ENCODE peak calls at places on chromosomes 4 and X, in five cellular contexts. G is pancreas, T is uterus, K is fibroblast of mammary gland, X is fibroblast of the aortic adventitia. A is an unnamed sample.

GRCh38 chr4:126051709-126052424 is 737.1 kb downstream of the FAT4 start:
- DNase-seq in X (peak), K (peak), G (no peak), T (no peak), A (no peak)

GRCh38 chr4:6627832-6628231 is 12.7 kb upstream of the MRFAP1 start:
- DNase-seq in G (no peak), K (no peak), X (no peak), T (no peak), A (no peak)

GRCh38 chrX:55210931-55211677 is 9.0 kb upstream of the PAGE5 start:
- DNase-seq in X (no peak), T (no peak), K (no peak), G (no peak), A (no peak)

GRCh38 chr4:80036949-80037348 is 36.1 kb downstream of the ANTXR2 start:
- DNase-seq in G (no peak), K (peak), X (peak), T (no peak), A (peak)

GRCh38 chr4:128286474-128287158 is 997 bp downstream of the PGRMC2 start:
- DNase-seq in X (peak), G (peak), T (no peak), K (peak), A (no peak)

GRCh38 chr4:149009223-149009622 is 567.0 kb upstream of the NR3C2 start:
- DNase-seq in X (no peak), K (no peak), T (no peak), G (no peak), A (no peak)

GRCh38 chr4:4461850-4462249 is 74.9 kb downstream of the NSG1 start:
- DNase-seq in X (no peak), T (no peak), G (no peak), K (no peak), A (no peak)

GRCh38 chr4:177442623-177443155 is 452 bp upstream of the AGA start:
- DNase-seq in K (peak), G (no peak), X (no peak), T (no peak), A (no peak)

GRCh38 chr4:74555231-74555630 is 110.3 kb downstream of the AREG start:
- DNase-seq in T (no peak), X (peak), G (no peak), K (peak), A (no peak)

GRCh38 chr4:160981083-160981482 is 1182.7 kb downstream of the FSTL5 start:
- DNase-seq in T (no peak), G (no peak), K (no peak), X (no peak), A (no peak)

GRCh38 chr4:9808077-9808476 is 26.6 kb downstream of the DRD5 start:
- DNase-seq in G (no peak), T (no peak), K (no peak), X (no peak), A (no peak)

DNA sequence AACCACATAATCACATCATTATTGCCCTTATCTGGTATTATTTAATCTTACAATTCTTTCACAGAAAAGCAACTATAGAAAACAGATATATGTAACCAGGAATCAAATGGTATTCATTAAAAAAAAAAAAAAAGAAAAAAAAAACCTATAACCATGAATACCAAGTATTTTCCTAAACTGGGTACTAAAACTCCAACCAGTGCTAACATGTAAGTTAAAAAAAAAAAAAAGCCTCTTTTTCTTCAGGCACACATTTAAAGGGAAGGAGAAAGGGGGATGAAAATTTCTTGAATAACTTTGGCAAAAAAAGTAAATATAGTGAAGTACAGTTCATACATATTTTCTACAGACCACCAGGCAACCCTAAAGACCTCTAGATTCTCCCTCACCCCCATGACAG is 2.1 kb downstream of the PPAT start:
- DNase-seq in K (no peak), G (no peak), X (no peak), T (no peak), A (no peak)
- H3K4me3 ChIP-seq in K (no peak), G (no peak), X (no peak), T (no peak), A (no peak)

GRCh38 chr4:28444886-28445496 is 1584.3 kb downstream of the STIM2 start:
- DNase-seq in K (peak), T (no peak), X (peak), G (no peak), A (no peak)
- H3K4me3 ChIP-seq in K (no peak), T (no peak), X (no peak), G (no peak), A (no peak)

DNA sequence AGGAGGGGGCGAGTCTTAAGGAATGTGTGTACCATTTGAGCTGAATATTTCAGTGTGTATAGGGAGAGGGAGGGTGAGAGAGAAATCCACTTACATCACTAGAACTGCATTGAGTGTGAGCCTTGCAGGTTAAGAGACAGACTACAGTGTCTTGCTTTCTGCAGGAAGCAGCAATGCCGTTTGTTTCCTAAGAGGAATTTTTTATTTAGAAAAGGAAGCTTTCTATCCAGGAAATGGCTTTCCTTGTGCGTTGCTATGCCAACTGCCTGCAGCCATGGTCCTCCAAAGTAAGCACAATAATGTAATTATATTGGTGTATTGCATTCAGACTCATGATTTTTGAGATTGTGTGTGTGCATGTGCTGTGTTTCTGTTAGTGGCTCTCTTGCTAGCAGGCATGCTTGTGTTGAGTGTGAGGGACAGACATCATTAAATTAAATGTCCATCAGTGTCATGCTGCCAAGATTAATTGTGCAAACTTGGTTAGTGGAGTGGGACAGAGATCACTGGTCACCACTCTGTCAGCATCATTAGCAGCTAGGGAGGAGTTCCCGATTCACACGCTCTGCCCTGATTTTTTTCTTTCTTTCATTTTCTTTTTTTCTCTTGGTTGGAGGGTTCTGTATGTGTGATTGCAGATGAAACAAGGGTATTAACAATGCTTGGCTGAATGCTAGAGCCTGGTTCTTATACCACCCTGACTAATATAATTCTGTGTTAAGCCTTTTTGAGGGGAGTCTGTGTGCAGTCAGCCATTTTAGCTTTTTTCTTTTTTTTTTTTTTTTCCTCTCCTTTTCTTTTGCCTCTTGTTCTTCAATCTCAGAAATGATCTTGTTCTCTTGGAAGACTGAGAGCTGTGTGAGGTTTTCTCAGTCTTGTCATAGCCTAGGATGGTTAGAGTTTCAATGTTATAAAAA is 164.4 kb downstream of the RAPGEF2 start:
- DNase-seq in K (no peak), X (peak), G (no peak), T (no peak), A (no peak)
- H3K4me3 ChIP-seq in K (peak), X (peak), G (no peak), T (no peak), A (no peak)

GRCh38 chr4:102503831-102504786 is 3.0 kb downstream of the NFKB1 start:
- DNase-seq in K (no peak), G (no peak), X (no peak), T (no peak), A (no peak)
- H3K4me3 ChIP-seq in K (no peak), G (peak), X (no peak), T (no peak), A (no peak)

GRCh38 chrX:151359931-151360871 is 36.8 kb upstream of the VMA21 start:
- DNase-seq in X (peak), T (peak), G (peak), K (no peak), A (peak)
- H3K4me3 ChIP-seq in X (no peak), T (no peak), G (no peak), K (no peak), A (no peak)

DNA sequence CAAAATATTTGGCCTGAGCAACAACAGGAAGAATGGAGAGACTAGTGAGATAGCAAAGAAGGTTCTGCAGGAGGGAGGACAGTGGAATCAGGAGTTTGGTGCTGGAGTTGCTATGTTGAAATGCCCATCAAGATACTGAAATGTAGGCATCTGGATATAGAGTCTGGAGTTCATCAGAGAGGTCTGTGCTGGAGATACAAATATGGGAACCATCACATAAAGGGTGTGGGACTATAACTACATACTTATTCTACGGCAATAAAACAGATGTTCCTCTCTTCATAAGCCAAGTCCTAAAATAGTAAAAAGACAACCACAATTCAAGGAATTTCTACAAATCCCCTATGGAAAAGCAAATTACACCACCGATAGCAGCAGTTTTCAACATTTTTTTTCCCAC is 1.7 kb downstream of the MED14 start:
- DNase-seq in K (no peak), X (peak), T (no peak), G (no peak), A (no peak)
- H3K4me3 ChIP-seq in K (no peak), X (peak), T (no peak), G (peak), A (no peak)

GRCh38 chrX:25004040-25004439 is 11.7 kb downstream of the ARX start:
- DNase-seq in T (no peak), X (no peak), K (no peak), G (no peak), A (no peak)

GRCh38 chrX:25004485-25005032 is 11.2 kb downstream of the ARX start:
- DNase-seq in X (no peak), K (no peak), T (no peak), G (no peak), A (no peak)

GRCh38 chrX:25003066-25003849 is 12.5 kb downstream of the ARX start:
- DNase-seq in K (no peak), X (no peak), T (no peak), G (no peak), A (no peak)

GRCh38 chrX:25001808-25002657 is 13.7 kb downstream of the ARX start:
- DNase-seq in X (no peak), G (no peak), T (no peak), K (no peak), A (no peak)

GRCh38 chrX:25002658-25003015 is 13.1 kb downstream of the ARX start:
- DNase-seq in T (no peak), X (no peak), G (no peak), K (no peak), A (no peak)
- H3K4me3 ChIP-seq in T (no peak), X (no peak), G (peak), K (no peak), A (no peak)

GRCh38 chr4:118173956-118174355 is 139.7 kb downstream of the NDST3 start:
- DNase-seq in T (no peak), K (peak), X (peak), G (no peak), A (peak)
- H3K4me3 ChIP-seq in T (no peak), K (no peak), X (no peak), G (no peak), A (no peak)

DNA sequence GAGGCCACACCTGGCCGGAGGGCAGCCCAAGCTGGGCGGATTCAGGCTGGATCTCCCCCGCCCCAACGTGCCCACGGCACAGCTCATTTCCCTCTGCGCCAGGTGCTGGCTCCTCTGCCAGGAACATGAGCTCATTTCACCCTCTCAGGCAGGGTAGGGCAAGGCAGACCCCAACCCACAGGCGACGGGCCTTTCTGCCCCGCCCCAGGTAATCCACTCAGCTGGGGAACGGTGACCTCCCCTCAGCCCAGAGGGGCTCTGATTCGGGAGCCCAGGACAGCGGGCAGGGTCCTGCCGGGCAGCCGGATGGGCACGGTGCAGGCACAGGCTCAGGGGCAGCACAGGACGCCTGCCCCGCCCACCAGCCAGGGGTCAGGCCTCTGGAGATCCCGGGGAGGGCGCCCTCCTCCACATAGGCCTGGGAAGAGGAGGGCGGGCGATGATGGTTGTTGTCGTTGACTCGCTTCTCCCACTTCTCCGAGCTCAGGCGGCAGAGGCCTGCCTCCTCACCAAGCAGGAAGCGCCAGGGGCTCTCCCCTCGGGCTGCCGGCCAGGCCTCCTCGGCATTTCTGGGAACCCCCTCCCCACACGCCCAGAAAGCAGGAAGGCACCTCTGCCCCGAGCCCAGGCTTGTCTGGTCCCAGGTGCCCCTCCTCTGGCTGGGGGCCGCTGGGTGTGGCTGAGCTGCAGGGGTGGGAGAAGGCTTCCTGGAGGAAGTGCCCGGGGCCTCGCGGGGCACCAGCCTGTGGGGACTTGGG is 31.1 kb downstream of the TACC3 start:
- DNase-seq in T (no peak), K (peak), X (no peak), G (no peak), A (no peak)
- H3K4me3 ChIP-seq in T (no peak), K (no peak), X (no peak), G (no peak), A (no peak)

GRCh38 chr4:98508825-98509539 is 149.4 kb downstream of the TSPAN5 start:
- DNase-seq in X (no peak), T (no peak), K (no peak), G (no peak), A (no peak)
- H3K4me3 ChIP-seq in X (no peak), T (no peak), K (no peak), G (no peak), A (no peak)

A was measured in SJSA1.